ENCODE peak calls at places on chromosomes 3 and 15, in seven cellular contexts. One of them, this sample, is unnamed.

GRCh38 chr15:99212401-99212800 is 37.0 kb downstream of the TTC23 start:
- DNase-seq in fibroblast of mammary gland: peak
- DNase-seq in cardiac fibroblast: peak
- DNase-seq in RWPE2: no peak
- DNase-seq in left ventricle myocardium inferior: no peak
- DNase-seq in tibial nerve: no peak
- DNase-seq in astrocyte of the cerebellum: no peak
- DNase-seq in this sample: peak

GRCh38 chr3:193640728-193641127 is 47.7 kb downstream of the OPA1 start:
- DNase-seq in astrocyte of the cerebellum: no peak
- DNase-seq in cardiac fibroblast: peak
- DNase-seq in tibial nerve: no peak
- DNase-seq in fibroblast of mammary gland: peak
- DNase-seq in RWPE2: no peak
- DNase-seq in left ventricle myocardium inferior: no peak
- DNase-seq in this sample: no peak

GRCh38 chr3:56042326-56042951 is 425.8 kb downstream of the ERC2 start:
- DNase-seq in astrocyte of the cerebellum: peak
- DNase-seq in left ventricle myocardium inferior: no peak
- DNase-seq in tibial nerve: no peak
- DNase-seq in RWPE2: no peak
- DNase-seq in cardiac fibroblast: peak
- DNase-seq in fibroblast of mammary gland: peak
- DNase-seq in this sample: peak

GRCh38 chr3:46667061-46667621 is 26.3 kb downstream of the ALS2CL start:
- DNase-seq in cardiac fibroblast: no peak
- DNase-seq in left ventricle myocardium inferior: no peak
- DNase-seq in tibial nerve: no peak
- DNase-seq in RWPE2: peak
- DNase-seq in astrocyte of the cerebellum: no peak
- DNase-seq in fibroblast of mammary gland: no peak
- DNase-seq in this sample: no peak

GRCh38 chr15:52394020-52394608 is 98.5 kb upstream of the MYO5C start:
- DNase-seq in RWPE2: no peak
- DNase-seq in left ventricle myocardium inferior: no peak
- DNase-seq in astrocyte of the cerebellum: no peak
- DNase-seq in tibial nerve: no peak
- DNase-seq in cardiac fibroblast: no peak
- DNase-seq in fibroblast of mammary gland: no peak
- DNase-seq in this sample: no peak

GRCh38 chr3:147267431-147267830 is 138.9 kb downstream of the ZIC4 start:
- DNase-seq in cardiac fibroblast: no peak
- DNase-seq in astrocyte of the cerebellum: no peak
- DNase-seq in left ventricle myocardium inferior: no peak
- DNase-seq in RWPE2: no peak
- DNase-seq in fibroblast of mammary gland: peak
- DNase-seq in tibial nerve: no peak
- DNase-seq in this sample: peak

GRCh38 chr15:94579261-94579660 is 347.9 kb downstream of the MCTP2 start:
- DNase-seq in tibial nerve: no peak
- DNase-seq in cardiac fibroblast: no peak
- DNase-seq in fibroblast of mammary gland: no peak
- DNase-seq in astrocyte of the cerebellum: no peak
- DNase-seq in left ventricle myocardium inferior: no peak
- DNase-seq in RWPE2: no peak
- DNase-seq in this sample: no peak

GRCh38 chr3:24497942-24498341 is 3.3 kb upstream of the THRB start:
- DNase-seq in left ventricle myocardium inferior: no peak
- DNase-seq in cardiac fibroblast: no peak
- DNase-seq in RWPE2: no peak
- DNase-seq in fibroblast of mammary gland: no peak
- DNase-seq in astrocyte of the cerebellum: no peak
- DNase-seq in tibial nerve: no peak
- DNase-seq in this sample: no peak

GRCh38 chr3:110027446-110027845 is 690.1 kb upstream of the DPPA4 start:
- DNase-seq in RWPE2: no peak
- DNase-seq in cardiac fibroblast: peak
- DNase-seq in left ventricle myocardium inferior: no peak
- DNase-seq in tibial nerve: no peak
- DNase-seq in fibroblast of mammary gland: peak
- DNase-seq in astrocyte of the cerebellum: peak
- DNase-seq in this sample: peak

GRCh38 chr3:159166899-159167586 is 365.2 kb downstream of the MFSD1 start:
- DNase-seq in fibroblast of mammary gland: no peak
- DNase-seq in left ventricle myocardium inferior: no peak
- DNase-seq in cardiac fibroblast: no peak
- DNase-seq in tibial nerve: no peak
- DNase-seq in astrocyte of the cerebellum: no peak
- DNase-seq in RWPE2: no peak
- DNase-seq in this sample: no peak

GRCh38 chr3:56269755-56270154 is 198.5 kb downstream of the ERC2 start:
- DNase-seq in left ventricle myocardium inferior: no peak
- DNase-seq in RWPE2: no peak
- DNase-seq in tibial nerve: no peak
- DNase-seq in astrocyte of the cerebellum: peak
- DNase-seq in fibroblast of mammary gland: no peak
- DNase-seq in cardiac fibroblast: peak
- DNase-seq in this sample: no peak

DNA sequence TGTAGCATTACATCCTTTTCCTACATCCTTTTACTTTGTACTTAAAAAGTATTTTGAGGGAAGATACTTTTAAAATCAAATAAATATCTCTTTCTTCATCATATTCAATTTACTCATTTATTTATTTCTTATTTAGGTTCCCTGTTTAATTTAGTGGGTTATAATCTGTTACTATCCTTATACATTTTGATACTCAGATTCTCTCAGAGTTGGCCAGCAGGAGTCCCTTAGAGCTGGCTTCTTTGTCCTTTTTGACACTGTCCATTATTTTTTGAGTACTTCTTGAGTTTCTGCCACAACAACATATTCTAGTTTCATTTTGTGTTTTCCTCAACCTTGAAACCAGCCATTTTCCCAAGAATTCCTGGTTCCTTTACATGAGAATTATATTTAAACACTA is 111.6 kb upstream of the DCBLD2 start:
- DNase-seq in astrocyte of the cerebellum: no peak
- DNase-seq in cardiac fibroblast: no peak
- DNase-seq in fibroblast of mammary gland: no peak
- DNase-seq in tibial nerve: no peak
- DNase-seq in left ventricle myocardium inferior: no peak
- DNase-seq in RWPE2: no peak
- DNase-seq in this sample: no peak
- TF ChIP-seq CTCF in astrocyte of the cerebellum: no peak
- TF ChIP-seq CTCF in cardiac fibroblast: peak
- TF ChIP-seq CTCF in fibroblast of mammary gland: peak
- TF ChIP-seq CTCF in tibial nerve: no peak
- TF ChIP-seq CTCF in left ventricle myocardium inferior: no peak
- TF ChIP-seq CTCF in RWPE2: peak
- TF ChIP-seq CTCF in this sample: no peak

GRCh38 chr15:55337160-55337559 is 18.1 kb downstream of the PIGB start:
- DNase-seq in cardiac fibroblast: no peak
- DNase-seq in fibroblast of mammary gland: no peak
- DNase-seq in tibial nerve: no peak
- DNase-seq in RWPE2: no peak
- DNase-seq in astrocyte of the cerebellum: no peak
- DNase-seq in left ventricle myocardium inferior: no peak
- DNase-seq in this sample: no peak
- TF ChIP-seq CTCF in cardiac fibroblast: no peak
- TF ChIP-seq CTCF in fibroblast of mammary gland: no peak
- TF ChIP-seq CTCF in tibial nerve: no peak
- TF ChIP-seq CTCF in RWPE2: no peak
- TF ChIP-seq CTCF in astrocyte of the cerebellum: no peak
- TF ChIP-seq CTCF in left ventricle myocardium inferior: no peak
- TF ChIP-seq CTCF in this sample: no peak

GRCh38 chr3:126496894-126497850 is 20.4 kb downstream of the UROC1 start:
- DNase-seq in tibial nerve: no peak
- DNase-seq in astrocyte of the cerebellum: no peak
- DNase-seq in cardiac fibroblast: no peak
- DNase-seq in RWPE2: no peak
- DNase-seq in fibroblast of mammary gland: no peak
- DNase-seq in left ventricle myocardium inferior: no peak
- DNase-seq in this sample: no peak

GRCh38 chr3:126497936-126498335 is 19.6 kb downstream of the UROC1 start:
- DNase-seq in tibial nerve: no peak
- DNase-seq in astrocyte of the cerebellum: no peak
- DNase-seq in fibroblast of mammary gland: no peak
- DNase-seq in cardiac fibroblast: no peak
- DNase-seq in left ventricle myocardium inferior: no peak
- DNase-seq in RWPE2: no peak
- DNase-seq in this sample: no peak

GRCh38 chr3:126500016-126500415 is 17.6 kb downstream of the UROC1 start:
- DNase-seq in tibial nerve: no peak
- DNase-seq in fibroblast of mammary gland: no peak
- DNase-seq in cardiac fibroblast: no peak
- DNase-seq in left ventricle myocardium inferior: no peak
- DNase-seq in RWPE2: no peak
- DNase-seq in astrocyte of the cerebellum: no peak
- DNase-seq in this sample: no peak

GRCh38 chr3:126499401-126499800 is 18.2 kb downstream of the UROC1 start:
- DNase-seq in RWPE2: no peak
- DNase-seq in cardiac fibroblast: no peak
- DNase-seq in left ventricle myocardium inferior: no peak
- DNase-seq in fibroblast of mammary gland: no peak
- DNase-seq in astrocyte of the cerebellum: no peak
- DNase-seq in tibial nerve: no peak
- DNase-seq in this sample: no peak

DNA sequence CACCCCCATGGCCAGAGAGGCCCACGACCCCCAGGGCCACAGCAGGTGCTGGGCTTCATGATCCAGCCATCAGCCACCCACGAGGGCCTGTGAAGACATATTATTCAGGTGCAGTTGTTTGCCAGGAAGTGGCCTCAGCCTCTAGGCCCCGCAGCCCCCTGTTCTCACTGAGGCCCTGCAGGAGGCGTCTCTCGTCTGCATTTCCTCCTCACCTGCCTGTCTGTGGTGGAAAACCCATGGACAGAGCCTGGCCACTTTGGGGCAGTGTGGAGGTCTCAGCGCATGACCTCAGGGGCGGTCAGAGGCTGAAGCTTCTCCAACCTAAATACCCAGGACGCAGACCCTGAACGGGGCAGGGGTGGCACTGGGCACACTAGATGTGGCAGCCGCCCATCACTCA is 18.6 kb downstream of the UROC1 start:
- DNase-seq in left ventricle myocardium inferior: no peak
- DNase-seq in cardiac fibroblast: no peak
- DNase-seq in fibroblast of mammary gland: no peak
- DNase-seq in RWPE2: no peak
- DNase-seq in astrocyte of the cerebellum: no peak
- DNase-seq in tibial nerve: no peak
- DNase-seq in this sample: no peak
- TF ChIP-seq CTCF in left ventricle myocardium inferior: no peak
- TF ChIP-seq CTCF in cardiac fibroblast: no peak
- TF ChIP-seq CTCF in fibroblast of mammary gland: no peak
- TF ChIP-seq CTCF in RWPE2: no peak
- TF ChIP-seq CTCF in astrocyte of the cerebellum: no peak
- TF ChIP-seq CTCF in tibial nerve: no peak
- TF ChIP-seq CTCF in this sample: no peak

DNA sequence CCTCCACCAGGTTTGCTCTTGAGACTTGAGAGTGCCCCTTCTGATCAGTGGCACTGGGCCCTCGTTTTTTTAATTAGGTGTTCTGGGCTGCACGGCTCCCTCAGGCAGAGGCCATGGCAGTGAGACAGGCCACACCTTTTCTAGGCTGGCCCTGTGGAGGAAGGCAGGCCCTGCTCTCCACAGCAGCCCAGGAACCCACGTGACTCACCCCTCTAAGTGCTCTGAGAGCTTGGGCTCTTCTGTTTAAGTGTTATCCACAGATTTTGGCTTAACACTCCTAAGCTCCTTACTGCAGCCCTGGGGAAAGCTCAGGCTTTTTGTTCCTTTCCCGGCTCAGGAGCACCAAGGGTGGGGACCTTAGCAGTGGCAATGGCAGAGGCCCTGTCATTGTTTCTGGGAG is 463.2 kb upstream of the GBE1 start:
- DNase-seq in fibroblast of mammary gland: no peak
- DNase-seq in RWPE2: no peak
- DNase-seq in left ventricle myocardium inferior: no peak
- DNase-seq in astrocyte of the cerebellum: no peak
- DNase-seq in cardiac fibroblast: no peak
- DNase-seq in tibial nerve: no peak
- DNase-seq in this sample: no peak
- TF ChIP-seq CTCF in fibroblast of mammary gland: no peak
- TF ChIP-seq CTCF in RWPE2: no peak
- TF ChIP-seq CTCF in left ventricle myocardium inferior: no peak
- TF ChIP-seq CTCF in astrocyte of the cerebellum: no peak
- TF ChIP-seq CTCF in cardiac fibroblast: no peak
- TF ChIP-seq CTCF in tibial nerve: no peak
- TF ChIP-seq CTCF in this sample: no peak

DNA sequence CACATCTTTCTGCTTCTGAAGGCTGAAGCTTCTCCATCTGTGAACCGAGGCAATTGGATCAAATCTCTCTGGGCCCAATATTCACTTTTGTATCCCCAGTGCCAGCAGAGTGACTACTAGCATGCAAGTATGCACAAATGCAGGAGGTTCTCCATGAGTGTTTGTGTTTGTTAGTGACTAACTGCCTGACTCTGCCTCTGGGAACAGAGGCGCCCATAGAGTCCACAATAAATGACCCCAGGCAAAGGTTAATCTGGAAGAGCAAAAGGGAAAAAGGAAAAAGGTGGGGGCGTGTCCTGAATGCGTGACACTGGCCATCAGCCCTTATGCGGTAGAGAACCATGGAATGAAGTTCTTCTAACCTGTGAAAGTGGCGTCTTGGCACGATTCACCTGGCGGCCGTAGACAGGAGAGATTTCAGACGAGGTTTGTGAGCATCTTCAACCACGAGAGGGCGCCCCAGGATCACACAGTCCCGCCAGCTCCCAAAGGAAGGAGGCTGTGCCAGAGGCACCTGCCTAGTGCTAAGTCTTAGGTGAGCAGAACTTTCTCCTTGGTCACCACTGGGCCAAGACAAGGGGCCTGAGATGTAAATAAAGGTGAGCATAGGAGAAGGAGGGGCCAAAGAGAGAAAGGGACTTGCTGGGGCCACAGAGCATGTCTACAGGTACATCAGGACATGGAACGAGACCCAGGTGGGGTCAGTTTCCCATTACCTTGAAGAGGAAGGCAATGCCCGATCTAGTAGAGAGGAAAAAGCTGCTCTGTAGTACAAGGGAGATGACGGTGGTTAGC is 44.2 kb downstream of the RBPMS2 start:
- DNase-seq in cardiac fibroblast: peak
- DNase-seq in fibroblast of mammary gland: peak
- DNase-seq in RWPE2: peak
- DNase-seq in left ventricle myocardium inferior: peak
- DNase-seq in tibial nerve: peak
- DNase-seq in astrocyte of the cerebellum: peak
- DNase-seq in this sample: no peak
- TF ChIP-seq CTCF in cardiac fibroblast: peak
- TF ChIP-seq CTCF in fibroblast of mammary gland: peak
- TF ChIP-seq CTCF in RWPE2: peak
- TF ChIP-seq CTCF in left ventricle myocardium inferior: peak
- TF ChIP-seq CTCF in tibial nerve: peak
- TF ChIP-seq CTCF in astrocyte of the cerebellum: peak
- TF ChIP-seq CTCF in this sample: peak